ENCODE peak calls at places on chromosomes 3 and 15, in nine cellular contexts. One of them, this sample, is unnamed. For H3K9me3, the result is how much of the 10 kb centered on the place peaks cover.

GRCh38 chr15:57165992-57166391 is 210.3 kb upstream of the CGNL1 start:
- DNase-seq in K562: no peak
- DNase-seq in endothelial cell of umbilical vein: peak
- DNase-seq in neural progenitor cell: no peak
- DNase-seq in GM23248: peak
- DNase-seq in astrocyte: peak
- DNase-seq in OCI-LY7: no peak
- DNase-seq in GM12878: no peak
- DNase-seq in hepatocyte: no peak
- DNase-seq in this sample: peak

GRCh38 chr15:64566629-64567427 is 106.5 kb downstream of the ZNF609 start:
- DNase-seq in OCI-LY7: no peak
- DNase-seq in K562: peak
- DNase-seq in astrocyte: no peak
- DNase-seq in hepatocyte: peak
- DNase-seq in GM12878: no peak
- DNase-seq in endothelial cell of umbilical vein: no peak
- DNase-seq in neural progenitor cell: no peak
- DNase-seq in GM23248: no peak
- DNase-seq in this sample: no peak

GRCh38 chr15:31299588-31300207 is 26.9 kb upstream of the KLF13 start:
- DNase-seq in GM12878: no peak
- DNase-seq in astrocyte: no peak
- DNase-seq in endothelial cell of umbilical vein: no peak
- DNase-seq in OCI-LY7: no peak
- DNase-seq in hepatocyte: no peak
- DNase-seq in GM23248: no peak
- DNase-seq in K562: no peak
- DNase-seq in neural progenitor cell: no peak
- DNase-seq in this sample: no peak

GRCh38 chr15:78301326-78301725 is 1.9 kb upstream of the SKIC8 start:
- DNase-seq in GM23248: peak
- DNase-seq in GM12878: peak
- DNase-seq in K562: no peak
- DNase-seq in astrocyte: no peak
- DNase-seq in neural progenitor cell: no peak
- DNase-seq in OCI-LY7: no peak
- DNase-seq in hepatocyte: no peak
- DNase-seq in endothelial cell of umbilical vein: no peak
- DNase-seq in this sample: no peak

GRCh38 chr3:148723591-148723990 is 25.9 kb downstream of the AGTR1 start:
- DNase-seq in astrocyte: peak
- DNase-seq in GM12878: no peak
- DNase-seq in endothelial cell of umbilical vein: no peak
- DNase-seq in K562: no peak
- DNase-seq in OCI-LY7: no peak
- DNase-seq in GM23248: peak
- DNase-seq in hepatocyte: no peak
- DNase-seq in neural progenitor cell: no peak
- DNase-seq in this sample: no peak

GRCh38 chr15:98723195-98723594 is 74.9 kb downstream of the IGF1R start:
- DNase-seq in K562: no peak
- DNase-seq in OCI-LY7: no peak
- DNase-seq in GM23248: no peak
- DNase-seq in neural progenitor cell: no peak
- DNase-seq in astrocyte: no peak
- DNase-seq in GM12878: no peak
- DNase-seq in endothelial cell of umbilical vein: no peak
- DNase-seq in hepatocyte: no peak
- DNase-seq in this sample: no peak

GRCh38 chr3:126490619-126491018 is 14.9 kb upstream of the ZXDC start:
- DNase-seq in K562: peak
- DNase-seq in hepatocyte: peak
- DNase-seq in OCI-LY7: peak
- DNase-seq in neural progenitor cell: peak
- DNase-seq in astrocyte: no peak
- DNase-seq in endothelial cell of umbilical vein: no peak
- DNase-seq in GM23248: no peak
- DNase-seq in GM12878: no peak
- DNase-seq in this sample: no peak

GRCh38 chr3:169403855-169404254 is 259.7 kb downstream of the MECOM start:
- DNase-seq in astrocyte: no peak
- DNase-seq in OCI-LY7: no peak
- DNase-seq in GM12878: no peak
- DNase-seq in hepatocyte: no peak
- DNase-seq in endothelial cell of umbilical vein: no peak
- DNase-seq in GM23248: no peak
- DNase-seq in neural progenitor cell: no peak
- DNase-seq in K562: no peak
- DNase-seq in this sample: no peak

GRCh38 chr3:13162550-13163320 is 89.5 kb upstream of the IQSEC1 start:
- DNase-seq in astrocyte: no peak
- DNase-seq in OCI-LY7: no peak
- DNase-seq in endothelial cell of umbilical vein: no peak
- DNase-seq in neural progenitor cell: no peak
- DNase-seq in hepatocyte: no peak
- DNase-seq in GM23248: no peak
- DNase-seq in GM12878: no peak
- DNase-seq in K562: no peak
- DNase-seq in this sample: no peak

GRCh38 chr3:16741103-16741758 is 136.0 kb upstream of the DAZL start:
- DNase-seq in hepatocyte: no peak
- DNase-seq in K562: no peak
- DNase-seq in endothelial cell of umbilical vein: no peak
- DNase-seq in astrocyte: peak
- DNase-seq in neural progenitor cell: no peak
- DNase-seq in GM23248: peak
- DNase-seq in OCI-LY7: no peak
- DNase-seq in GM12878: no peak
- DNase-seq in this sample: peak

GRCh38 chr3:132509096-132509495 is 88.0 kb upstream of the ACKR4 start:
- DNase-seq in K562: no peak
- DNase-seq in astrocyte: no peak
- DNase-seq in GM23248: peak
- DNase-seq in hepatocyte: no peak
- DNase-seq in neural progenitor cell: no peak
- DNase-seq in OCI-LY7: no peak
- DNase-seq in endothelial cell of umbilical vein: no peak
- DNase-seq in GM12878: no peak
- DNase-seq in this sample: no peak

GRCh38 chr3:48467110-48467454 is 20.5 kb downstream of the ATRIP start:
- DNase-seq in neural progenitor cell: no peak
- DNase-seq in astrocyte: no peak
- DNase-seq in GM12878: no peak
- DNase-seq in K562: no peak
- DNase-seq in GM23248: no peak
- DNase-seq in endothelial cell of umbilical vein: no peak
- DNase-seq in hepatocyte: no peak
- DNase-seq in OCI-LY7: no peak
- DNase-seq in this sample: no peak

GRCh38 chr3:194540268-194540937 is 53.6 kb upstream of the ATP13A3 start:
- DNase-seq in GM23248: peak
- DNase-seq in GM12878: no peak
- DNase-seq in neural progenitor cell: no peak
- DNase-seq in astrocyte: no peak
- DNase-seq in OCI-LY7: no peak
- DNase-seq in K562: no peak
- DNase-seq in endothelial cell of umbilical vein: peak
- DNase-seq in hepatocyte: no peak
- DNase-seq in this sample: no peak
- H2AFZ ChIP-seq in GM23248: peak
- H2AFZ ChIP-seq in GM12878: peak
- H2AFZ ChIP-seq in neural progenitor cell: peak
- H2AFZ ChIP-seq in astrocyte: peak
- H2AFZ ChIP-seq in OCI-LY7: no peak
- H2AFZ ChIP-seq in K562: peak
- H2AFZ ChIP-seq in endothelial cell of umbilical vein: peak
- H2AFZ ChIP-seq in hepatocyte: no peak
- H2AFZ ChIP-seq in this sample: no peak

DNA sequence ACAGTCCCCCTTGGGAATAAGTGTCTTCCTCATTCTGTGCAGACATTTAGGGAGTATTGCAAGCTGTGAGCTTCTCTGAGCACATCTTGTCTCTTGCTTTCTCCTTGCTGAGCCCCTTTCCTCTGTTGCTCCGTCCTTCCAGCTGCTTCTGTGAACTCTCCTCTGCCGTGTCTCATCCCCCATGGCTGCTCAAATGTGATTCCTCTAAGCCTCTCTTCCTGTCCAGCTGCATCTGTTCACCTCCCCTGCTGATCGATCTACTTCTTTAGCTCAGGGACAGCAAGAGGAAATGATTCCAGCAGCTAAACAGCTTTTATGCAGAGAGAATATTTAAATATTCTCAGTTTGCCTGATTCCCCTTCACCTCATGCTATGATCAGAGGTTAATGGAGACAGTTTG is 328.0 kb upstream of the DNAJC19 start:
- DNase-seq in endothelial cell of umbilical vein: no peak
- DNase-seq in neural progenitor cell: peak
- DNase-seq in GM12878: no peak
- DNase-seq in GM23248: no peak
- DNase-seq in K562: no peak
- DNase-seq in OCI-LY7: peak
- DNase-seq in hepatocyte: no peak
- DNase-seq in astrocyte: no peak
- DNase-seq in this sample: no peak
- H3K9me3 ChIP-seq in endothelial cell of umbilical vein: under half
- H3K9me3 ChIP-seq in neural progenitor cell: under half
- H3K9me3 ChIP-seq in GM12878: under half
- H3K9me3 ChIP-seq in GM23248: under half
- H3K9me3 ChIP-seq in K562: under half
- H3K9me3 ChIP-seq in OCI-LY7: under half
- H3K9me3 ChIP-seq in hepatocyte: under half
- H3K9me3 ChIP-seq in astrocyte: under half
- H3K9me3 ChIP-seq in this sample: under half

GRCh38 chr3:46934067-46934466 is 42.5 kb downstream of the CCDC12 start:
- DNase-seq in GM23248: peak
- DNase-seq in GM12878: no peak
- DNase-seq in hepatocyte: no peak
- DNase-seq in K562: no peak
- DNase-seq in OCI-LY7: no peak
- DNase-seq in astrocyte: no peak
- DNase-seq in endothelial cell of umbilical vein: no peak
- DNase-seq in neural progenitor cell: no peak
- DNase-seq in this sample: no peak
- H2AFZ ChIP-seq in GM23248: no peak
- H2AFZ ChIP-seq in GM12878: no peak
- H2AFZ ChIP-seq in hepatocyte: no peak
- H2AFZ ChIP-seq in K562: no peak
- H2AFZ ChIP-seq in OCI-LY7: no peak
- H2AFZ ChIP-seq in astrocyte: no peak
- H2AFZ ChIP-seq in endothelial cell of umbilical vein: no peak
- H2AFZ ChIP-seq in neural progenitor cell: no peak
- H2AFZ ChIP-seq in this sample: no peak

DNA sequence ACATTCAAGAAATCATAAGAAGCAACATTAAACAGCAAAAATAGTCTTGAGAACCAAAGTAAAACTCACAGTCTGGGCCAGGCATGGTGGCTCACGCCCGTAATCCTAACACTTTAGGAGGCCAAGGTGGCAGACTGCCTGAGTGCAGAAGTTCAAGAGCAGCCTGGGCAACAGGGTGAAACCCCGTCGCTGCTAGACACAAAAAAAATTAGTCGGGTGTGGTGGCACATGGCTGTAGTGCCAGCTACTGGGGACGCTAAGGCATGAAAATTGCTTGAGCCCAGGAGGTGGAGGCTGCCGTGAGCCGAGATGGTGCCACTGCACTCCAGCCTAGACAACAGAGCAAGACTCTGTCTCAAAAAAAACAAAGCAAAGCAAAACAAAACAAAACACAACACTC is 117.7 kb upstream of the GOLGA6L6 start:
- DNase-seq in OCI-LY7: no peak
- DNase-seq in endothelial cell of umbilical vein: no peak
- DNase-seq in K562: no peak
- DNase-seq in neural progenitor cell: no peak
- DNase-seq in hepatocyte: no peak
- DNase-seq in astrocyte: no peak
- DNase-seq in GM12878: no peak
- DNase-seq in GM23248: no peak
- DNase-seq in this sample: no peak
- H3K9me3 ChIP-seq in OCI-LY7: under half
- H3K9me3 ChIP-seq in endothelial cell of umbilical vein: under half
- H3K9me3 ChIP-seq in K562: under half
- H3K9me3 ChIP-seq in neural progenitor cell: half or more
- H3K9me3 ChIP-seq in hepatocyte: under half
- H3K9me3 ChIP-seq in astrocyte: under half
- H3K9me3 ChIP-seq in GM12878: under half
- H3K9me3 ChIP-seq in GM23248: under half
- H3K9me3 ChIP-seq in this sample: under half

GRCh38 chr3:10365791-10366190 is 44.9 kb upstream of the SEC13 start:
- DNase-seq in K562: no peak
- DNase-seq in hepatocyte: no peak
- DNase-seq in GM23248: no peak
- DNase-seq in astrocyte: peak
- DNase-seq in neural progenitor cell: no peak
- DNase-seq in GM12878: no peak
- DNase-seq in OCI-LY7: no peak
- DNase-seq in endothelial cell of umbilical vein: no peak
- DNase-seq in this sample: peak
- H2AFZ ChIP-seq in K562: no peak
- H2AFZ ChIP-seq in hepatocyte: no peak
- H2AFZ ChIP-seq in GM23248: no peak
- H2AFZ ChIP-seq in astrocyte: no peak
- H2AFZ ChIP-seq in neural progenitor cell: peak
- H2AFZ ChIP-seq in GM12878: no peak
- H2AFZ ChIP-seq in OCI-LY7: no peak
- H2AFZ ChIP-seq in endothelial cell of umbilical vein: no peak
- H2AFZ ChIP-seq in this sample: no peak

DNA sequence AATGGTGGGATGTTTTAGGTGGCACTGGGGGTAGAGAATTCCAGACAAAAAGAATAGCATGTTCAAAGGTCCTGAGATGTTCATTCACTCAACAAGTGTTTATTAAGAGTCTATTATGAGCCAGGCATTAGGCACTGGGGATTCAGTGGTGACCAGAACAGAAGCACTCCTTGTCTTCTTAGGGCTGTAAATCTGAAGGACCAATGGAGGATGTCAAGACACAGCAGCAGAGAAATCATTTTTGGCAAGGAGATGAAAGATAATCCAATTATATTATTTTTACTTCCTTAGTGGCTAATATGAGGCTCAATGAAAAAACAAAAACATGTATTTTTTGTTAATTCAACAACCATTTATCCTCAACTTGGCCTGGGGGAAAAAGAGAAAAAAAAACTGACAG is 218.5 kb downstream of the SLC9A9 start:
- DNase-seq in GM23248: no peak
- DNase-seq in K562: no peak
- DNase-seq in GM12878: no peak
- DNase-seq in astrocyte: no peak
- DNase-seq in neural progenitor cell: no peak
- DNase-seq in endothelial cell of umbilical vein: no peak
- DNase-seq in OCI-LY7: no peak
- DNase-seq in hepatocyte: no peak
- DNase-seq in this sample: no peak
- H3K9me3 ChIP-seq in GM23248: under half
- H3K9me3 ChIP-seq in K562: under half
- H3K9me3 ChIP-seq in GM12878: under half
- H3K9me3 ChIP-seq in astrocyte: under half
- H3K9me3 ChIP-seq in neural progenitor cell: under half
- H3K9me3 ChIP-seq in endothelial cell of umbilical vein: under half
- H3K9me3 ChIP-seq in OCI-LY7: under half
- H3K9me3 ChIP-seq in hepatocyte: under half
- H3K9me3 ChIP-seq in this sample: under half

GRCh38 chr3:141114816-141115458 is 63.8 kb downstream of the SPSB4 start:
- DNase-seq in GM12878: no peak
- DNase-seq in neural progenitor cell: peak
- DNase-seq in GM23248: peak
- DNase-seq in K562: peak
- DNase-seq in astrocyte: no peak
- DNase-seq in hepatocyte: no peak
- DNase-seq in endothelial cell of umbilical vein: no peak
- DNase-seq in OCI-LY7: peak
- DNase-seq in this sample: no peak
- H2AFZ ChIP-seq in GM12878: no peak
- H2AFZ ChIP-seq in neural progenitor cell: no peak
- H2AFZ ChIP-seq in GM23248: no peak
- H2AFZ ChIP-seq in K562: no peak
- H2AFZ ChIP-seq in astrocyte: no peak
- H2AFZ ChIP-seq in hepatocyte: no peak
- H2AFZ ChIP-seq in endothelial cell of umbilical vein: no peak
- H2AFZ ChIP-seq in OCI-LY7: no peak
- H2AFZ ChIP-seq in this sample: no peak

This sample was measured in mammary epithelial cell.